ENCODE peak calls at places on chromosomes 6 and 20, in ten cellular contexts. M is Panc1, C is H7, I is iPS-NIHi11, R is Calu3, E is Caki2, H is tibial artery, X is Caco-2, N is aorta, F is amniotic stem cell. B is an unnamed sample.

GRCh38 chr6:166476634-166477215 is 94.0 kb upstream of the MPC1 start:
- DNase-seq in X (no peak), H (peak; percentile 42), I (no peak), M (no peak), C (no peak), N (no peak), F (no peak), E (no peak), R (no peak), B (no peak)

GRCh38 chr6:109944448-109944847 is 33.7 kb upstream of the GPR6 start:
- DNase-seq in R (peak; percentile 74), C (peak; percentile 69), M (no peak), N (no peak), F (no peak), E (no peak), H (no peak), X (no peak), I (peak; percentile 68), B (no peak)

GRCh38 chr20:42852691-42853090 is 337.0 kb downstream of the PTPRT start:
- DNase-seq in X (no peak), M (no peak), C (no peak), I (no peak), N (no peak), F (no peak), H (no peak), E (no peak), R (no peak), B (no peak)

GRCh38 chr6:152716322-152716721 is 18.6 kb downstream of the MYCT1 start:
- DNase-seq in R (no peak), X (no peak), F (no peak), H (no peak), M (no peak), N (no peak), C (no peak), E (no peak), I (no peak), B (no peak)

GRCh38 chr6:1735239-1735803 is 125.6 kb downstream of the FOXC1 start:
- DNase-seq in X (no peak), M (no peak), F (no peak), R (peak; percentile 13), E (no peak), C (no peak), H (no peak), N (no peak), I (no peak), B (no peak)

GRCh38 chr20:25984933-25985332 is 288.3 kb upstream of the ZNF337 start:
- DNase-seq in I (no peak), R (no peak), E (no peak), X (no peak), N (peak; percentile 92), F (no peak), C (no peak), H (peak; percentile 82), M (no peak), B (no peak)

GRCh38 chr6:106870069-106870468 is 104.5 kb downstream of the CD24 start:
- DNase-seq in X (no peak), I (no peak), F (no peak), M (no peak), R (peak; percentile 47), H (no peak), E (peak; percentile 93), N (no peak), C (no peak), B (peak; percentile 91)

GRCh38 chr6:74091133-74091793 is 395.3 kb downstream of the CD109 start:
- DNase-seq in X (no peak), F (peak; percentile 41), I (peak; percentile 55), E (peak; percentile 24), C (peak; percentile 19), H (no peak), M (peak; percentile 28), R (peak; percentile 25), N (no peak), B (peak; percentile 39)

GRCh38 chr20:10171864-10172751 is 46.5 kb upstream of the SNAP25 start:
- DNase-seq in E (peak; percentile 70), N (peak; percentile 87), C (peak; percentile 83), I (peak; percentile 75), M (no peak), X (no peak), R (peak; percentile 72), F (peak; percentile 24), H (peak; percentile 73), B (peak; percentile 40)

GRCh38 chr6:148765878-148766808 is 19.3 kb downstream of the UST start:
- DNase-seq in I (no peak), F (no peak), M (no peak), H (no peak), C (no peak), N (no peak), E (no peak), X (no peak), R (no peak), B (no peak)

GRCh38 chr20:2817891-2818595 is 1.9 kb downstream of the TMEM239 start:
- DNase-seq in X (no peak), C (peak; percentile 5), N (peak; percentile 14), H (peak; percentile 32), R (no peak), F (no peak), M (no peak), E (no peak), I (no peak), B (no peak)

GRCh38 chr20:19992996-19993908 is 23.9 kb upstream of the NAA20 start:
- DNase-seq in H (peak; percentile 79), C (peak; percentile 54), F (peak; percentile 81), X (peak; percentile 90), R (peak; percentile 37), E (peak; percentile 91), N (no peak), M (no peak), I (peak; percentile 54), B (peak; percentile 90)

GRCh38 chr6:21726676-21727075 is 133.1 kb downstream of the SOX4 start:
- DNase-seq in C (no peak), R (no peak), M (no peak), H (no peak), X (no peak), N (no peak), F (no peak), E (no peak), I (no peak), B (no peak)

GRCh38 chr6:111765681-111766523 is 107.3 kb downstream of the FYN start:
- DNase-seq in R (no peak), H (no peak), N (no peak), I (no peak), X (no peak), C (no peak), F (no peak), E (no peak), M (no peak), B (no peak)

GRCh38 chr6:66198062-66198624 is 491.1 kb upstream of the EYS start:
- DNase-seq in E (no peak), F (no peak), H (no peak), C (no peak), I (no peak), M (no peak), R (no peak), X (no peak), N (no peak), B (no peak)

GRCh38 chr6:55963301-55963700 is 87.9 kb upstream of the BMP5 start:
- DNase-seq in N (no peak), F (no peak), X (no peak), R (peak; percentile 5), I (peak; percentile 7), M (no peak), C (no peak), H (no peak), E (no peak), B (peak; percentile 6)

GRCh38 chr20:44153636-44154043 is 33.3 kb downstream of the JPH2 start:
- DNase-seq in H (peak; percentile 78), X (no peak), N (peak; percentile 65), E (no peak), F (no peak), I (no peak), C (no peak), M (no peak), R (no peak), B (no peak)

GRCh38 chr6:166931426-166931970 is 24.9 kb downstream of the RNASET2 start:
- DNase-seq in H (no peak), C (no peak), M (no peak), I (no peak), E (no peak), N (no peak), R (no peak), F (no peak), X (no peak), B (no peak)